ENCODE peak calls at places on chromosomes 4 and X, in four cellular contexts. Y is lower leg skin, V is transverse colon, F is AG04449. G is an unnamed sample.

GRCh38 chr4:81625422-81626417 is 154.0 kb upstream of the RASGEF1B start:
- DNase-seq in F (no peak), V (no peak), Y (no peak), G (no peak)

GRCh38 chr4:139857977-139858376 is 192.4 kb downstream of the MGST2 start:
- DNase-seq in V (no peak), Y (no peak), F (no peak), G (no peak)

GRCh38 chr4:165006886-165007285 is 24.9 kb upstream of the TRIM60 start:
- DNase-seq in F (no peak), V (no peak), Y (no peak), G (no peak)

GRCh38 chrX:119667111-119667928 is 25.6 kb downstream of the SEPTIN6 start:
- DNase-seq in Y (no peak), V (no peak), F (no peak), G (no peak)

GRCh38 chr4:14644568-14645282 is 357.6 kb upstream of the CPEB2 start:
- DNase-seq in V (no peak), Y (no peak), F (no peak), G (no peak)

GRCh38 chr4:55618546-55619143 is 17.5 kb downstream of the NMU start:
- DNase-seq in F (no peak), Y (no peak), V (no peak), G (no peak)

GRCh38 chr4:147547314-147548056 is 66.6 kb downstream of the EDNRA start:
- DNase-seq in Y (no peak), F (no peak), V (no peak), G (peak; percentile 16)

GRCh38 chr4:55409468-55410171 is 13.9 kb downstream of the TMEM165 start:
- DNase-seq in Y (no peak), F (no peak), V (no peak), G (peak; percentile 24)

GRCh38 chrX:148049441-148049840 is 68.3 kb downstream of the FMR1NB start:
- DNase-seq in Y (no peak), V (no peak), F (no peak), G (peak; percentile 22)

DNA sequence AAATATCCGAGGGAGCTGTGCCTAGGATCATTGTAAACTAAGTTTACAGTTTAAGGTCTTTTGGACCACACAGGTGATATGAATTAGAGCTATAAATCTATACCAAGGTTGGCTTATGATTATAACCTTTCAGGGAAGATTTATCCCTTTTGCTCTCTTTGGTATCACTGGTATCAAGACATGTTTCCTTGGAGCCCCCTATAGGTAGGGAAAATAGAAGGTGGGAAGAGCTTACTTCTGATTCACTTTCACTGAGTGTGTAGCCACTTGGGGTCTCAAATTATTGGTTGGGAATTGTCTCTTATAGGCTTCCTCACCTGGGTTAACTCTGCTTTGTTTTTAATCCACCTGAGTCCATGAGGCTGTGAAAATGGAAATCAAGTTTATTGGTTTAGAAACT is 262.1 kb upstream of the NR3C2 start:
- DNase-seq in Y (no peak), V (no peak), F (no peak), G (no peak)
- TF ChIP-seq CTCF in Y (no peak), V (no peak), F (no peak), G (no peak)

GRCh38 chrX:54786972-54787371 is 11.1 kb downstream of the ITIH6 start:
- DNase-seq in Y (no peak), V (peak; percentile 32), F (no peak), G (no peak)
- TF ChIP-seq CTCF in Y (no peak), V (peak; percentile 23), F (no peak), G (peak; percentile 7)

GRCh38 chr4:183659029-183659870 is at the start of the genes RWDD4 and TRAPPC11:
- DNase-seq in V (peak; percentile 98), F (peak; percentile 95), Y (peak; percentile 100), G (peak; percentile 99)
- TF ChIP-seq CTCF in V (peak; percentile 77), F (peak; percentile 7), Y (no peak), G (no peak)

GRCh38 chr4:154542264-154542879 is 7.8 kb downstream of the PLRG1 start:
- DNase-seq in Y (no peak), F (no peak), V (no peak), G (no peak)

GRCh38 chr4:154549894-154550790 is at the start of gene PLRG1:
- DNase-seq in F (peak; percentile 58), Y (peak; percentile 99), V (peak; percentile 97), G (peak; percentile 88)

DNA sequence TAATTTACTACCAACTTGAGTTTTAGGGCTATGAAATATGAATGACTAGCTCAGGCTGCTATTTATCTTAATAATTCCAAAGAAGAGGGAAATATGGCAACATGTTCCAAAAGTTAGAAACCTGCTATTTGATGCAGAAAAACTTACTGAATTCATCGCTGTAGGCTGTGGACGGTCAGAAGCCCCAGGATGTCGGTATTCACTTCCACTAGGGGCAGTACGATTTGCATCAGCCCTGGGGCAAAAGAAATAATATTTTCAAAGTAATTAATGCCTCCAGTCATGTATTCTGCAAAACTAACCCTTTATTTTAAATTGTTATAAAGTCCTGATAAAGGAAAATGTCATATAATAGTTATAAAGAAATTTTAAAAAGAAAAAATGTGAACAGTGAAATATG is 4.5 kb downstream of the PLRG1 start:
- DNase-seq in Y (no peak), V (no peak), F (no peak), G (no peak)
- TF ChIP-seq CTCF in Y (no peak), V (no peak), F (no peak), G (no peak)

GRCh38 chrX:53078943-53079342 is 3.2 kb upstream of the TSPYL2 start:
- DNase-seq in F (no peak), V (no peak), Y (peak; percentile 54), G (no peak)

GRCh38 chrX:53076671-53077070 is 5.5 kb upstream of the TSPYL2 start:
- DNase-seq in V (no peak), Y (no peak), F (no peak), G (no peak)

GRCh38 chrX:53074987-53075386 is 7.2 kb upstream of the TSPYL2 start:
- DNase-seq in F (no peak), Y (no peak), V (no peak), G (no peak)

GRCh38 chrX:53080628-53081580 is 1.3 kb upstream of the TSPYL2 start:
- DNase-seq in Y (no peak), F (no peak), V (no peak), G (no peak)

DNA sequence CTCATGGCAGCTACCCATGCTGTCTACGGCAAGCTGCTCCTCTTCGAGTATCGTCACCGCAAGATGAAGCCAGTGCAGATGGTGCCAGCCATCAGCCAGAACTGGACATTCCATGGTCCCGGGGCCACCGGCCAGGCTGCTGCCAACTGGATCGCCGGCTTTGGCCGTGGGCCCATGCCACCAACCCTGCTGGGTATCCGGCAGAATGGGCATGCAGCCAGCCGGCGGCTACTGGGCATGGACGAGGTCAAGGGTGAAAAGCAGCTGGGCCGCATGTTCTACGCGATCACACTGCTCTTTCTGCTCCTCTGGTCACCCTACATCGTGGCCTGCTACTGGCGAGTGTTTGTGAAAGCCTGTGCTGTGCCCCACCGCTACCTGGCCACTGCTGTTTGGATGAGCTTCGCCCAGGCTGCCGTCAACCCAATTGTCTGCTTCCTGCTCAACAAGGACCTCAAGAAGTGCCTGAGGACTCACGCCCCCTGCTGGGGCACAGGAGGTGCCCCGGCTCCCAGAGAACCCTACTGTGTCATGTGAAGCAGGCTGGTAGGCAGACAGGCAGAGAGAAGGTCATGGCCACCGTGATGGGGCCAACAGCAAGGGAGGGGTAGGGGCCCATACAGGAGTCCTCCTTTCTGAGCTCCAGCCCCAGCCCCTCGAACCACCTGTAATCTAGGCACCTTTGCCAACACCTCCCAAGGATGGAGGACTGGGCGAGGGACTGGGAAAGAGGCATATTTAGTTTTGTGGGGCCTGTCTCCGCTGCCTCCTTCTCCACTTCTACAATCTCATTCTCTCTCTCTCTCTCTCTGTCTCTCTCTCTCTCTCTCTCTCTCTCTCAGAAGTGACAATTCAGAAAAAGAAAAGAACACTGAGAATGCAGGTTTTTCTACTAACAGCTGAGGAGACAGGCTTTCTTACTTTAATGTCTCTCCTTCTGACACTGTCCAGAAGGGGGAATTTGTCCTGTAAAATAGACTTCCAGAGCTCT is 4.7 kb upstream of the TSPYL2 start:
- DNase-seq in V (no peak), F (no peak), Y (no peak), G (no peak)
- TF ChIP-seq CTCF in V (no peak), F (no peak), Y (no peak), G (no peak)

DNA sequence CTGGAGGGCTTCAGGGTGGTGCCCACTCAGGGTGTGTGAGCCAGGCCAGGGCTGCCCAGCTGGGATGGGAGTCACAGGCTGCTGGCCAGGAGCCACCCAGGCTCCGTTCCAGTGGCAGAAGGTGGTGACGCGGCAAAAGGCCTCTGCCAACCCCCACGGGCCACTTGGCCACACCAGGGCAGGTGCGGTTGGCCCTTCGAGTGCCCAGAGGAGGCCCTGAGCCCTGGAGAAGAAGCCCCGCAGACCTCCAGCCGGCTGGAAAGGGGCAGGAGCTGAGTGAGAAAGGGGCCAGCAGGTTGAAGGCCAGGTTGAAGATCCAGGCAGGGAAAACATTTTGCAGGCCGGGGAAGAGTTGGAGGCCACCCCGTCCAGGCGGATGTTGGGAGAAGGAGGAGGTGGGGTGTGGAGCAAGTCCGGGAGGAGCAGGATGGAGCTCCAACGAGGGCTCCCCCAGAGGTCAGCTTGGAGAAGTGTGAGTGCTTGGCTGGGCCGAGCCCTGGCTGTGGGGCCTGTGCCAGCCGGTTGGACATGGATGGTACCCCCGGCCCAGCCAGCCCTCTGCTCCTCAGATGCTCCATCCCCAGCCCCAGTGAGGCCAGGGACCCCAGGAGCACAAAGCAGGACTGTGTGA is 2.8 kb upstream of the CPLX1 start:
- DNase-seq in F (no peak), V (no peak), Y (no peak), G (no peak)
- TF ChIP-seq CTCF in F (no peak), V (no peak), Y (no peak), G (no peak)

GRCh38 chrX:68018248-68019203 is 414.8 kb downstream of the OPHN1 start:
- DNase-seq in V (no peak), F (no peak), Y (no peak), G (no peak)
- TF ChIP-seq CTCF in V (no peak), F (peak; percentile 66), Y (no peak), G (no peak)

DNA sequence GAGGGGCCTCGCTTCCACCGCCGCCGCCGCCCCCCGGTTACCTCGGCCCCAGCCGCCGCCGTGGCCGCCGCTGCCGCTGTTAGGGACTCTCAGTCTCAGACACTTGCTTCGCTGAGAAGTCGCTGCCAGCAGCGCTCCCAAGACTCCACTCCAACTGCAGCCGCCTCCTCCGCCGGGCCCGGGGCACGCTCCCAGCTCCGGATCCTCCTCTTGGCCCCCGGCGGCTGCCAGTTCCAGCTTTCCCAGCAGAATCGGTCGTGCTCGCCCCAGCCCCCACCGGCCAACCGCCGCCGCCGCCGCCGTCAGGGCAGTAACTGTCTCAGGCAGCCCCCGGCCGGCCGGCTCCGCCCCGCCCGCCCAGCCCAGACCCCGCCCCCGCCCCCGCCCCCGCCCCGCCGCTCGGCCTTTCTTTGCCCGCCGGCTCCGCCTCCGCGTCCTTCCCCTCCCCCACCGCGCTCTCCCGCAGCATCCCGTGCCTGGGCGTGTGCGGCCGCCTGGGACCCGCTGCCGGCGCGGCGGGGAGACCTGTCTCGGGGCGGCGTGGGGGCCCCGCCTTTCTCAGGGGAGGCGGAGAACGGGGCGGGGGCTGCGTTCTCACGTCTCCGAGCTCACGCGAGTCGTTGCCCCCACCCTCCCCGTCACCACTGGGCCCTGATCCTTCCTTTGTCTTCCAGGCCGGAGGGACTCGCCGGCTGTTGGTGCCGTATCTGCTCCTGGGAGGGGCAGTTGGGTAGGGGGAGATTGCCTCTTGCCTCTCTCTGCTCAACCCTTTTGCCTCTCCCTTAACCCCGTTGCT is at the start of gene ANKRD50:
- DNase-seq in F (peak; percentile 66), V (peak; percentile 86), Y (peak; percentile 97), G (peak; percentile 86)
- TF ChIP-seq CTCF in F (no peak), V (no peak), Y (no peak), G (no peak)

DNA sequence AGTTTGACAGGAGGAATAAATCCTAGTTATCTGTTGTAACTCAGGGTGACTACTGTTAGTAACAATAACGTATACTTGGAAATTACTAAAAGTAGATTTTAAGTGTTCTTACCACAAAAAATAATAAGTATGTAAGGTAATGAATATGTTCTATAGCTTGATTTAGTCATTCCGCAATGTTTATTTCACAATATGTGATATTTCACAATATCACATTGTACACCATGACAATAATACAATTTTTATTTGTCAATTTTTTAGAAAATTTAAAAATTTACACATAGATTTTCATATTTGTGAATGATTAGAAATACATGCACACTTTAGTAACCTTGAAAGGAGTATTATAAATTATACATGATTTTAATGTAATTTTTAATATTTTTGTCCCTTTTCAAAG is 812.7 kb upstream of the FTHL17 start:
- DNase-seq in Y (no peak), F (no peak), V (no peak), G (no peak)
- TF ChIP-seq CTCF in Y (no peak), F (no peak), V (no peak), G (no peak)